ENCODE peak calls at places on chromosomes 7 and 10, in eight cellular contexts. F is posterior cingulate gyrus, M is spleen, Y is NCI-H1930, W is AML-193, S is neuronal stem cell, P is mucosa of gallbladder, Q is BJ. I is an unnamed sample.

GRCh38 chr10:99827906-99828305 is 45.5 kb downstream of the ABCC2 start:
- DNase-seq in F (no peak), Y (no peak), S (no peak), P (no peak), Q (peak), M (no peak), W (no peak), I (no peak)

GRCh38 chr10:117226813-117227451 is 14.0 kb upstream of the SLC18A2 start:
- DNase-seq in W (peak), P (no peak), S (no peak), M (peak), Q (no peak), Y (no peak), F (no peak), I (peak)

GRCh38 chr10:60809157-60809556 is 30.9 kb downstream of the CDK1 start:
- DNase-seq in P (no peak), W (peak), Y (no peak), S (no peak), F (no peak), M (no peak), Q (peak), I (no peak)

GRCh38 chr7:146772581-146772980 is 656.0 kb downstream of the CNTNAP2 start:
- DNase-seq in P (no peak), W (peak), Q (no peak), M (no peak), Y (no peak), S (peak), F (no peak), I (peak)

GRCh38 chr7:1669486-1669951 is 558 bp upstream of the ELFN1 start:
- DNase-seq in Q (no peak), Y (no peak), P (no peak), S (peak), F (peak), W (no peak), M (peak), I (no peak)

GRCh38 chr10:109504401-109504800 is 418.9 kb downstream of the XPNPEP1 start:
- DNase-seq in S (no peak), W (no peak), Q (no peak), M (no peak), P (no peak), F (no peak), Y (no peak), I (no peak)

GRCh38 chr10:89158446-89158845 is 48.7 kb downstream of the CH25H start:
- DNase-seq in W (no peak), Q (peak), M (no peak), F (no peak), S (no peak), P (no peak), Y (no peak), I (no peak)

GRCh38 chr7:115066050-115066449 is 144.2 kb downstream of the MDFIC start:
- DNase-seq in M (peak), S (no peak), P (no peak), F (no peak), Y (no peak), W (no peak), Q (no peak), I (no peak)

GRCh38 chr7:127819975-127820778 is 168.2 kb downstream of the SND1 start:
- DNase-seq in S (no peak), Y (no peak), F (no peak), P (no peak), M (no peak), W (peak), Q (no peak), I (no peak)

GRCh38 chr7:24965831-24966708 is 13.9 kb downstream of the OSBPL3 start:
- DNase-seq in M (no peak), P (peak), Y (no peak), F (no peak), S (no peak), Q (no peak), W (no peak), I (no peak)

I was measured in HAP-1.